ENCODE peak calls at places on chromosomes 16 and 17, in six cellular contexts. One of them, this sample, is unnamed.
A peak's percentile ranks its signal among the peaks of the same experiment; 100 is the strongest.

GRCh38 chr17:7218774-7219173 is 862 bp downstream of the DLG4 start:
- DNase-seq in GM23338: no peak
- DNase-seq in RWPE1: no peak
- DNase-seq in sigmoid colon: no peak
- DNase-seq in WTC11: no peak
- DNase-seq in stimulated activated CD4-positive, alpha-beta T cell treated with anti-CD3 and anti-CD28 coated beads, Interleukin-4, amount 100 ng/mL, for 4 hours: no peak
- DNase-seq in this sample: no peak

GRCh38 chr17:27299384-27300049 is 5.6 kb downstream of the WSB1 start:
- DNase-seq in GM23338: no peak
- DNase-seq in WTC11: no peak
- DNase-seq in sigmoid colon: no peak
- DNase-seq in RWPE1: no peak
- DNase-seq in stimulated activated CD4-positive, alpha-beta T cell treated with anti-CD3 and anti-CD28 coated beads, Interleukin-4, amount 100 ng/mL, for 4 hours: no peak
- DNase-seq in this sample: no peak

GRCh38 chr17:156094-156621 is 18.8 kb downstream of the SCGB1C2 start:
- DNase-seq in sigmoid colon: no peak
- DNase-seq in stimulated activated CD4-positive, alpha-beta T cell treated with anti-CD3 and anti-CD28 coated beads, Interleukin-4, amount 100 ng/mL, for 4 hours: no peak
- DNase-seq in RWPE1: no peak
- DNase-seq in WTC11: no peak
- DNase-seq in GM23338: no peak
- DNase-seq in this sample: no peak

GRCh38 chr17:74465378-74466110 is 890 bp upstream of the CD300A start:
- DNase-seq in WTC11: no peak
- DNase-seq in sigmoid colon: no peak
- DNase-seq in GM23338: no peak
- DNase-seq in RWPE1: no peak
- DNase-seq in stimulated activated CD4-positive, alpha-beta T cell treated with anti-CD3 and anti-CD28 coated beads, Interleukin-4, amount 100 ng/mL, for 4 hours: no peak
- DNase-seq in this sample: no peak

GRCh38 chr17:40491486-40491885 is 9.9 kb downstream of the TNS4 start:
- DNase-seq in WTC11: no peak
- DNase-seq in RWPE1: no peak
- DNase-seq in sigmoid colon: no peak
- DNase-seq in stimulated activated CD4-positive, alpha-beta T cell treated with anti-CD3 and anti-CD28 coated beads, Interleukin-4, amount 100 ng/mL, for 4 hours: no peak
- DNase-seq in GM23338: peak; percentile 47
- DNase-seq in this sample: no peak

GRCh38 chr16:66364117-66364958 is 2.2 kb upstream of the CDH5 start:
- DNase-seq in RWPE1: no peak
- DNase-seq in WTC11: no peak
- DNase-seq in GM23338: no peak
- DNase-seq in sigmoid colon: peak; percentile 83
- DNase-seq in stimulated activated CD4-positive, alpha-beta T cell treated with anti-CD3 and anti-CD28 coated beads, Interleukin-4, amount 100 ng/mL, for 4 hours: no peak
- DNase-seq in this sample: peak; percentile 71

GRCh38 chr17:22202702-22203101 is 510.4 kb downstream of the KCNJ18 start:
- DNase-seq in RWPE1: no peak
- DNase-seq in stimulated activated CD4-positive, alpha-beta T cell treated with anti-CD3 and anti-CD28 coated beads, Interleukin-4, amount 100 ng/mL, for 4 hours: no peak
- DNase-seq in sigmoid colon: no peak
- DNase-seq in GM23338: no peak
- DNase-seq in WTC11: no peak
- DNase-seq in this sample: no peak

GRCh38 chr17:27320222-27320560 is 26.3 kb downstream of the WSB1 start:
- DNase-seq in GM23338: no peak
- DNase-seq in sigmoid colon: no peak
- DNase-seq in RWPE1: no peak
- DNase-seq in WTC11: no peak
- DNase-seq in stimulated activated CD4-positive, alpha-beta T cell treated with anti-CD3 and anti-CD28 coated beads, Interleukin-4, amount 100 ng/mL, for 4 hours: no peak
- DNase-seq in this sample: no peak

GRCh38 chr17:39676198-39676819 is 8.1 kb downstream of the PNMT start:
- DNase-seq in GM23338: no peak
- DNase-seq in RWPE1: no peak
- DNase-seq in sigmoid colon: no peak
- DNase-seq in WTC11: no peak
- DNase-seq in stimulated activated CD4-positive, alpha-beta T cell treated with anti-CD3 and anti-CD28 coated beads, Interleukin-4, amount 100 ng/mL, for 4 hours: no peak
- DNase-seq in this sample: peak; percentile 32

GRCh38 chr16:21150375-21151001 is at the start of gene DNAH3:
- DNase-seq in WTC11: no peak
- DNase-seq in GM23338: no peak
- DNase-seq in stimulated activated CD4-positive, alpha-beta T cell treated with anti-CD3 and anti-CD28 coated beads, Interleukin-4, amount 100 ng/mL, for 4 hours: no peak
- DNase-seq in RWPE1: peak; percentile 55
- DNase-seq in sigmoid colon: no peak
- DNase-seq in this sample: peak; percentile 27

GRCh38 chr17:48100160-48100559 is 1.1 kb downstream of the CBX1 start:
- DNase-seq in RWPE1: peak; percentile 14
- DNase-seq in stimulated activated CD4-positive, alpha-beta T cell treated with anti-CD3 and anti-CD28 coated beads, Interleukin-4, amount 100 ng/mL, for 4 hours: no peak
- DNase-seq in WTC11: no peak
- DNase-seq in sigmoid colon: peak; percentile 4
- DNase-seq in GM23338: no peak
- DNase-seq in this sample: peak; percentile 34

GRCh38 chr17:72387487-72387886 is 266.7 kb downstream of the SOX9 start:
- DNase-seq in GM23338: no peak
- DNase-seq in stimulated activated CD4-positive, alpha-beta T cell treated with anti-CD3 and anti-CD28 coated beads, Interleukin-4, amount 100 ng/mL, for 4 hours: no peak
- DNase-seq in RWPE1: peak; percentile 87
- DNase-seq in WTC11: no peak
- DNase-seq in sigmoid colon: no peak
- DNase-seq in this sample: peak; percentile 87

GRCh38 chr16:48507886-48508285 is 102.1 kb downstream of the N4BP1 start:
- DNase-seq in RWPE1: no peak
- DNase-seq in sigmoid colon: peak; percentile 22
- DNase-seq in stimulated activated CD4-positive, alpha-beta T cell treated with anti-CD3 and anti-CD28 coated beads, Interleukin-4, amount 100 ng/mL, for 4 hours: no peak
- DNase-seq in GM23338: no peak
- DNase-seq in WTC11: no peak
- DNase-seq in this sample: no peak

GRCh38 chr16:25656639-25657038 is 35.1 kb upstream of the HS3ST4 start:
- DNase-seq in sigmoid colon: no peak
- DNase-seq in RWPE1: no peak
- DNase-seq in WTC11: no peak
- DNase-seq in GM23338: no peak
- DNase-seq in stimulated activated CD4-positive, alpha-beta T cell treated with anti-CD3 and anti-CD28 coated beads, Interleukin-4, amount 100 ng/mL, for 4 hours: no peak
- DNase-seq in this sample: no peak

GRCh38 chr16:25210758-25211157 is 6.0 kb upstream of the AQP8 start:
- DNase-seq in stimulated activated CD4-positive, alpha-beta T cell treated with anti-CD3 and anti-CD28 coated beads, Interleukin-4, amount 100 ng/mL, for 4 hours: no peak
- DNase-seq in RWPE1: no peak
- DNase-seq in GM23338: no peak
- DNase-seq in sigmoid colon: no peak
- DNase-seq in WTC11: no peak
- DNase-seq in this sample: peak; percentile 39

GRCh38 chr17:60959011-60959410 is 281.4 kb downstream of the BCAS3 start:
- DNase-seq in sigmoid colon: no peak
- DNase-seq in stimulated activated CD4-positive, alpha-beta T cell treated with anti-CD3 and anti-CD28 coated beads, Interleukin-4, amount 100 ng/mL, for 4 hours: no peak
- DNase-seq in GM23338: no peak
- DNase-seq in WTC11: no peak
- DNase-seq in RWPE1: no peak
- DNase-seq in this sample: peak; percentile 12

GRCh38 chr16:9345046-9345445 is 253.6 kb downstream of the HAPSTR1 start:
- DNase-seq in RWPE1: no peak
- DNase-seq in WTC11: no peak
- DNase-seq in sigmoid colon: no peak
- DNase-seq in GM23338: no peak
- DNase-seq in stimulated activated CD4-positive, alpha-beta T cell treated with anti-CD3 and anti-CD28 coated beads, Interleukin-4, amount 100 ng/mL, for 4 hours: no peak
- DNase-seq in this sample: no peak

GRCh38 chr16:70701998-70702397 is 16.1 kb upstream of the MTSS2 start:
- DNase-seq in sigmoid colon: no peak
- DNase-seq in WTC11: no peak
- DNase-seq in stimulated activated CD4-positive, alpha-beta T cell treated with anti-CD3 and anti-CD28 coated beads, Interleukin-4, amount 100 ng/mL, for 4 hours: no peak
- DNase-seq in RWPE1: no peak
- DNase-seq in GM23338: no peak
- DNase-seq in this sample: no peak

GRCh38 chr17:61414141-61414935 is 14.7 kb downstream of the TBX2 start:
- DNase-seq in stimulated activated CD4-positive, alpha-beta T cell treated with anti-CD3 and anti-CD28 coated beads, Interleukin-4, amount 100 ng/mL, for 4 hours: no peak
- DNase-seq in WTC11: no peak
- DNase-seq in GM23338: no peak
- DNase-seq in RWPE1: no peak
- DNase-seq in sigmoid colon: peak; percentile 57
- DNase-seq in this sample: peak; percentile 18